ENCODE peak calls at places on chromosome 4, in seven cellular contexts. U is left ventricle myocardium inferior, X is right atrium auricular region, C is astrocyte of the cerebellum, I is foreskin fibroblast, Y is suprapubic skin, V is SJSA1. F is an unnamed sample.
A peak's percentile ranks its signal among the peaks of the same experiment; 100 is the strongest.

GRCh38 chr4:74338792-74339333 is 26.1 kb upstream of the EREG start:
- DNase-seq in U (no peak), X (no peak), C (no peak), I (no peak), Y (no peak), V (no peak), F (no peak)

GRCh38 chr4:139521764-139522373 is 34.1 kb downstream of the SETD7 start:
- DNase-seq in U (no peak), X (no peak), C (no peak), I (no peak), Y (no peak), V (no peak), F (no peak)

GRCh38 chr4:76061977-76062376 is 12.5 kb upstream of the ART3 start:
- DNase-seq in U (no peak), X (no peak), C (no peak), I (no peak), Y (no peak), V (no peak), F (no peak)

GRCh38 chr4:55458611-55459010 is 62.9 kb downstream of the TMEM165 start:
- DNase-seq in U (no peak), X (no peak), C (no peak), I (no peak), Y (no peak), V (no peak), F (no peak)

GRCh38 chr4:80011636-80012236 is 61.3 kb downstream of the ANTXR2 start:
- DNase-seq in U (no peak), X (no peak), C (no peak), I (peak; percentile 93), Y (no peak), V (peak; percentile 64), F (peak; percentile 53)

GRCh38 chr4:58301384-58301783 is 1191.2 kb upstream of the IGFBP7 start:
- DNase-seq in U (no peak), X (no peak), C (peak; percentile 1), I (no peak), Y (no peak), V (no peak), F (no peak)

GRCh38 chr4:73998040-73999011 is at the start of gene CXCL5:
- DNase-seq in U (peak; percentile 21), X (peak; percentile 61), C (no peak), I (peak; percentile 77), Y (no peak), V (no peak), F (peak; percentile 58)

GRCh38 chr4:15031197-15031596 is 28.9 kb downstream of the CPEB2 start:
- DNase-seq in U (no peak), X (no peak), C (no peak), I (no peak), Y (no peak), V (no peak), F (no peak)

GRCh38 chr4:15982833-15983528 is 20.0 kb upstream of the FGFBP2 start:
- DNase-seq in U (no peak), X (no peak), C (no peak), I (no peak), Y (no peak), V (no peak), F (no peak)

GRCh38 chr4:100828364-100828763 is 310.5 kb upstream of the EMCN start:
- DNase-seq in U (no peak), X (no peak), C (no peak), I (no peak), Y (no peak), V (no peak), F (no peak)

GRCh38 chr4:3136454-3136853 is 62.0 kb downstream of the HTT start:
- DNase-seq in U (no peak), X (no peak), C (peak; percentile 9), I (peak; percentile 44), Y (no peak), V (no peak), F (no peak)

GRCh38 chr4:117326091-117326490 is 240.7 kb upstream of the TRAM1L1 start:
- DNase-seq in U (no peak), X (no peak), C (no peak), I (no peak), Y (no peak), V (peak; percentile 9), F (no peak)

GRCh38 chr4:87092389-87093141 is 127.9 kb downstream of the KLHL8 start:
- DNase-seq in U (peak; percentile 52), X (no peak), C (peak; percentile 28), I (peak; percentile 96), Y (peak; percentile 70), V (no peak), F (peak; percentile 92)

GRCh38 chr4:137300776-137301175 is 231.5 kb downstream of the PCDH18 start:
- DNase-seq in U (no peak), X (no peak), C (no peak), I (peak; percentile 72), Y (no peak), V (no peak), F (peak; percentile 25)

DNA sequence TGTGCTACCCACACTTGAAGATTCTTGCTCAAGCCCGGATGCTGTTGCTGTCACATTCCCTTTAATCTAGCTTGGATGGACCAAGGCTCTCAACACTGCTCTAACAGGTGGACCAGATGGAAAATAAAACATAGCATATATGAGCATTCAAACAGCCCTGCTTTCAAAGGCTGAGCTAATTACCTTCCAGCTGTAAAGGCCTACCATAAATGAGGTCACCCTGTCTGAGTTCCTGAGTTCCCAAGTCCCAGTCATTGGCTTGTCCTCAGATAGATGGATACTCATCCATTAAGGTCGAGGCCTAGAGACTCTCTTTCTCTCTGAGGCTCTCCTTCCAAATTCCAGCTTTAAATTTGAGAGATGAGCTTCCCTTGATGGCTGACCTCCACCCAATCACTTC is 147.5 kb downstream of the STOX2 start:
- DNase-seq in U (no peak), X (no peak), C (no peak), I (no peak), Y (no peak), V (no peak), F (no peak)
- H3K4me3 ChIP-seq in U (no peak overlapping the region), X (no peak overlapping the region), C (no peak overlapping the region), I (no peak overlapping the region), Y (no peak overlapping the region), V (no peak overlapping the region), F (no peak overlapping the region)

GRCh38 chr4:153794001-153794400 is 5.1 kb upstream of the SFRP2 start:
- DNase-seq in U (no peak), X (no peak), C (no peak), I (no peak), Y (no peak), V (no peak), F (no peak)

GRCh38 chr4:153790962-153791551 is 2.2 kb upstream of the SFRP2 start:
- DNase-seq in U (no peak), X (no peak), C (no peak), I (peak; percentile 84), Y (no peak), V (no peak), F (no peak)

GRCh38 chr4:153789741-153790651 is 1.1 kb upstream of the SFRP2 start:
- DNase-seq in U (no peak), X (no peak), C (no peak), I (peak; percentile 86), Y (no peak), V (no peak), F (no peak)

GRCh38 chr4:153792007-153792892 is 3.4 kb upstream of the SFRP2 start:
- DNase-seq in U (no peak), X (peak; percentile 75), C (no peak), I (peak; percentile 91), Y (peak; percentile 84), V (no peak), F (no peak)

DNA sequence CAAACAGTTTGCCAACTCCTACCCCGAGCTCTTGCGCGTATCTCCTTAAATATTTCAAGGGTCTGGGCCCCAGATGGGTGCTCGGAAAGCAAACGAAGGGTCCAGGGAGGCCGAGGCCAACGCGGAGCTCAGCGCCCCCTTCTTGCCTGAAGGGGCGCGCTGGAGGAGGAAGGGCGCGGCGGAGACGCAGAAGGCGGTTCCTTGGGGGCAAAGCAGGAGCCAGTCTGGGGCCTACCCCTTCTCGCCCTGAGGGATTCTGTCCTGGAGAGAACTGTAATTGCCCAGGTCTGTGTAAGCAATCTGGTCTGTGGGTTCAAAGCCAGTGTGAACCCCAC is 4.0 kb upstream of the SFRP2 start:
- DNase-seq in U (no peak), X (no peak), C (no peak), I (peak; percentile 28), Y (no peak), V (no peak), F (no peak)
- H3K4me3 ChIP-seq in U (peak overlapping the region; percentile 51), X (no peak overlapping the region), C (peak overlapping the region; percentile 23), I (no peak overlapping the region), Y (peak overlapping the region; percentile 41), V (no peak overlapping the region), F (peak overlapping the region; percentile 30)

DNA sequence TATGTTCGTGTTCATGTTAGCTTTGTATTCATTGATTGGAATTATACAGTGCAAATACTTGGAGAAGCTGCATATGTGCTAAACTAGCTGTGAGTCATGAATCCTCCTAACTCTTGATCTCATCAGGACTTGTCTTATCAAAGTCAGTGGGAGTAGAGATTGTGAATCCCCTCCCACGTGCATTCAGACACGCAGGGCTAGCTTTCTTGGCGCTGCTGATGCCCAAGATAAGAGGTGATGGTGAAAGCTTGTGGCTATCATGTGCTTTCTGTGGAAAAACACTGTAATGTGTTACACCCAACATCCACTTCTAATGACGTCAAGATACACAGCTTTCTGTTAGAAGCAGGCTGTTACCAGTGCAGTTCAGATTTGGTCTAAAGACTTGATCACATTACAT is 348.7 kb upstream of the HAND2 start:
- DNase-seq in U (peak; percentile 18), X (peak; percentile 78), C (no peak), I (peak; percentile 7), Y (no peak), V (no peak), F (no peak)
- H3K4me3 ChIP-seq in U (no peak overlapping the region), X (no peak overlapping the region), C (no peak overlapping the region), I (no peak overlapping the region), Y (no peak overlapping the region), V (no peak overlapping the region), F (no peak overlapping the region)

GRCh38 chr4:54225671-54226398 is 3.3 kb upstream of the PDGFRA start:
- DNase-seq in U (no peak), X (no peak), C (no peak), I (peak; percentile 68), Y (no peak), V (no peak), F (no peak)
- H3K4me3 ChIP-seq in U (peak overlapping the region; percentile 74), X (peak overlapping the region; percentile 52), C (peak overlapping the region; percentile 69), I (peak overlapping the region; percentile 93), Y (peak overlapping the region; percentile 54), V (no peak overlapping the region), F (peak overlapping the region; percentile 78)

GRCh38 chr4:112704322-112704721 is 67.4 kb downstream of the LARP7 start:
- DNase-seq in U (no peak), X (no peak), C (no peak), I (no peak), Y (no peak), V (no peak), F (no peak)
- H3K4me3 ChIP-seq in U (no peak overlapping the region), X (no peak overlapping the region), C (no peak overlapping the region), I (no peak overlapping the region), Y (no peak overlapping the region), V (no peak overlapping the region), F (no peak overlapping the region)

DNA sequence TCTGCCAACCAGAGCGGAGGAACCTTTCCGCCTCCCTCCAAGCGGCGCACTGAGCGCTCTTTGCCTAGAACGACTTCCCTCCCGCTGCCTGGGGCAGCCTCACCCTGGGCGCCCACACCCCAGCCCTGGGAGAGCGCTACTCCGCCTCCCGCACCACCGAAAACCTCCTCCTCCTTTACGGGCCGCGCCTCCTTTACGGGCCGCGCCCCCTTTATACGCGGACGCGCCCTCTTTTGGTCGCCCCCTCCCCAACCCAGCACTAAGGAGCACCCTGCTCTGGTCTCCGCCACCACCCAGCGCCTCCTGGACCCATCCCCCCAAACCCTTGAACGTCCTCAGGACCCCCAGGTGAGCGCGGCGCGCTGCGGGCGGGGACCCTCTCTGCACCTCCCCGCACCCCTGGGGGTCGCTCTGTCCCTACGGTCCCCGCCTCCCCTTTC is 586 bp upstream of the NSG1 start:
- DNase-seq in U (no peak), X (no peak), C (no peak), I (no peak), Y (no peak), V (no peak), F (no peak)
- H3K4me3 ChIP-seq in U (peak overlapping the region; percentile 71), X (peak overlapping the region; percentile 20), C (peak overlapping the region; percentile 39), I (no peak overlapping the region), Y (peak overlapping the region; percentile 60), V (peak overlapping the region; percentile 23), F (peak overlapping the region; percentile 43)

F was measured in skeletal muscle cell.